ENCODE peak calls at places on chromosomes 7 and 10, in seven cellular contexts. One of them, this sample, is unnamed.

GRCh38 chr7:94396044-94396443 is 1.3 kb downstream of the COL1A2 start:
- DNase-seq in WTC11: no peak
- DNase-seq in A549: no peak
- DNase-seq in IMR-90: peak; percentile 74
- DNase-seq in SK-N-SH: no peak
- DNase-seq in K562: peak; percentile 27
- DNase-seq in HepG2: no peak
- DNase-seq in this sample: no peak

GRCh38 chr7:116315803-116316202 is 105.5 kb downstream of the TES start:
- DNase-seq in WTC11: no peak
- DNase-seq in A549: no peak
- DNase-seq in IMR-90: no peak
- DNase-seq in SK-N-SH: no peak
- DNase-seq in K562: no peak
- DNase-seq in HepG2: no peak
- DNase-seq in this sample: no peak

GRCh38 chr7:76514926-76515325 is 4.6 kb downstream of the UPK3B start:
- DNase-seq in WTC11: no peak
- DNase-seq in A549: no peak
- DNase-seq in IMR-90: no peak
- DNase-seq in SK-N-SH: peak; percentile 38
- DNase-seq in K562: peak; percentile 14
- DNase-seq in HepG2: no peak
- DNase-seq in this sample: no peak

GRCh38 chr10:74249865-74250264 is 98.8 kb downstream of the ADK start:
- DNase-seq in WTC11: no peak
- DNase-seq in A549: no peak
- DNase-seq in IMR-90: peak; percentile 62
- DNase-seq in SK-N-SH: no peak
- DNase-seq in K562: no peak
- DNase-seq in HepG2: no peak
- DNase-seq in this sample: no peak

GRCh38 chr7:47091141-47091540 is 490.8 kb downstream of the TNS3 start:
- DNase-seq in WTC11: no peak
- DNase-seq in A549: no peak
- DNase-seq in IMR-90: peak; percentile 25
- DNase-seq in SK-N-SH: no peak
- DNase-seq in K562: no peak
- DNase-seq in HepG2: no peak
- DNase-seq in this sample: no peak

GRCh38 chr7:155809332-155809946 is 2.8 kb downstream of the SHH start:
- DNase-seq in WTC11: no peak
- DNase-seq in A549: no peak
- DNase-seq in IMR-90: no peak
- DNase-seq in SK-N-SH: no peak
- DNase-seq in K562: no peak
- DNase-seq in HepG2: no peak
- DNase-seq in this sample: no peak

GRCh38 chr10:127997937-127998336 is 91.0 kb downstream of the PTPRE start:
- DNase-seq in WTC11: no peak
- DNase-seq in A549: no peak
- DNase-seq in IMR-90: no peak
- DNase-seq in SK-N-SH: peak; percentile 60
- DNase-seq in K562: no peak
- DNase-seq in HepG2: no peak
- DNase-seq in this sample: no peak

GRCh38 chr7:86469680-86470295 is 173.9 kb upstream of the GRM3 start:
- DNase-seq in WTC11: peak; percentile 73
- DNase-seq in A549: peak; percentile 78
- DNase-seq in IMR-90: peak; percentile 55
- DNase-seq in SK-N-SH: peak; percentile 57
- DNase-seq in K562: peak; percentile 59
- DNase-seq in HepG2: peak; percentile 70
- DNase-seq in this sample: peak; percentile 68

GRCh38 chr7:107179326-107180163 is 10.7 kb downstream of the HBP1 start:
- DNase-seq in WTC11: no peak
- DNase-seq in A549: peak; percentile 29
- DNase-seq in IMR-90: peak; percentile 43
- DNase-seq in SK-N-SH: no peak
- DNase-seq in K562: peak; percentile 27
- DNase-seq in HepG2: no peak
- DNase-seq in this sample: no peak

GRCh38 chr7:129771928-129772479 is 160.5 kb downstream of the NRF1 start:
- DNase-seq in WTC11: peak; percentile 51
- DNase-seq in A549: no peak
- DNase-seq in IMR-90: no peak
- DNase-seq in SK-N-SH: peak; percentile 41
- DNase-seq in K562: no peak
- DNase-seq in HepG2: no peak
- DNase-seq in this sample: no peak

GRCh38 chr7:27129729-27130539 is 623 bp downstream of the HOXA4 start:
- DNase-seq in WTC11: no peak
- DNase-seq in A549: no peak
- DNase-seq in IMR-90: no peak
- DNase-seq in SK-N-SH: no peak
- DNase-seq in K562: no peak
- DNase-seq in HepG2: peak; percentile 35
- DNase-seq in this sample: peak; percentile 59

GRCh38 chr10:43844236-43844635 is 195.6 kb upstream of the ZNF32 start:
- DNase-seq in WTC11: no peak
- DNase-seq in A549: no peak
- DNase-seq in IMR-90: no peak
- DNase-seq in SK-N-SH: no peak
- DNase-seq in K562: no peak
- DNase-seq in HepG2: no peak
- DNase-seq in this sample: no peak

GRCh38 chr10:118333871-118334270 is 8.3 kb downstream of the FAM204A start:
- DNase-seq in WTC11: no peak
- DNase-seq in A549: no peak
- DNase-seq in IMR-90: no peak
- DNase-seq in SK-N-SH: no peak
- DNase-seq in K562: no peak
- DNase-seq in HepG2: no peak
- DNase-seq in this sample: no peak

GRCh38 chr10:4763960-4764428 is 62.0 kb upstream of the AKR1E2 start:
- DNase-seq in WTC11: no peak
- DNase-seq in A549: no peak
- DNase-seq in IMR-90: peak; percentile 87
- DNase-seq in SK-N-SH: no peak
- DNase-seq in K562: no peak
- DNase-seq in HepG2: no peak
- DNase-seq in this sample: no peak

GRCh38 chr10:124462348-124462695 is 699 bp downstream of the LHPP start:
- DNase-seq in WTC11: no peak
- DNase-seq in A549: no peak
- DNase-seq in IMR-90: no peak
- DNase-seq in SK-N-SH: no peak
- DNase-seq in K562: no peak
- DNase-seq in HepG2: no peak
- DNase-seq in this sample: no peak

GRCh38 chr7:157079116-157079515 is 59.6 kb upstream of the UBE3C start:
- DNase-seq in WTC11: no peak
- DNase-seq in A549: no peak
- DNase-seq in IMR-90: no peak
- DNase-seq in SK-N-SH: no peak
- DNase-seq in K562: no peak
- DNase-seq in HepG2: no peak
- DNase-seq in this sample: no peak

GRCh38 chr7:131026297-131027003 is 292.4 kb upstream of the KLF14 start:
- DNase-seq in WTC11: no peak
- DNase-seq in A549: no peak
- DNase-seq in IMR-90: peak; percentile 77
- DNase-seq in SK-N-SH: no peak
- DNase-seq in K562: no peak
- DNase-seq in HepG2: no peak
- DNase-seq in this sample: no peak

GRCh38 chr7:2719007-2719406 is 31.0 kb downstream of the AMZ1 start:
- DNase-seq in WTC11: peak; percentile 74
- DNase-seq in A549: peak; percentile 31
- DNase-seq in IMR-90: no peak
- DNase-seq in SK-N-SH: peak; percentile 89
- DNase-seq in K562: peak; percentile 66
- DNase-seq in HepG2: no peak
- DNase-seq in this sample: peak; percentile 29

GRCh38 chr7:25857376-25858067 is 294.5 kb upstream of the NFE2L3 start:
- DNase-seq in WTC11: peak; percentile 56
- DNase-seq in A549: peak; percentile 61
- DNase-seq in IMR-90: peak; percentile 55
- DNase-seq in SK-N-SH: peak; percentile 36
- DNase-seq in K562: peak; percentile 23
- DNase-seq in HepG2: no peak
- DNase-seq in this sample: no peak

GRCh38 chr7:140159487-140159886 is 17.3 kb downstream of the KDM7A start:
- DNase-seq in WTC11: no peak
- DNase-seq in A549: no peak
- DNase-seq in IMR-90: peak; percentile 38
- DNase-seq in SK-N-SH: peak; percentile 28
- DNase-seq in K562: no peak
- DNase-seq in HepG2: no peak
- DNase-seq in this sample: no peak

GRCh38 chr7:15561840-15562239 is at the start of gene AGMO:
- DNase-seq in WTC11: no peak
- DNase-seq in A549: peak; percentile 63
- DNase-seq in IMR-90: no peak
- DNase-seq in SK-N-SH: no peak
- DNase-seq in K562: no peak
- DNase-seq in HepG2: peak; percentile 39
- DNase-seq in this sample: no peak

GRCh38 chr7:502296-502695 is 17.4 kb downstream of the PDGFA start:
- DNase-seq in WTC11: no peak
- DNase-seq in A549: no peak
- DNase-seq in IMR-90: no peak
- DNase-seq in SK-N-SH: no peak
- DNase-seq in K562: no peak
- DNase-seq in HepG2: no peak
- DNase-seq in this sample: no peak

GRCh38 chr7:121205777-121206176 is 123.0 kb upstream of the WNT16 start:
- DNase-seq in WTC11: no peak
- DNase-seq in A549: no peak
- DNase-seq in IMR-90: no peak
- DNase-seq in SK-N-SH: no peak
- DNase-seq in K562: no peak
- DNase-seq in HepG2: no peak
- DNase-seq in this sample: no peak

GRCh38 chr7:64630496-64630895 is 35.4 kb upstream of the ZNF107 start:
- DNase-seq in WTC11: no peak
- DNase-seq in A549: peak; percentile 22
- DNase-seq in IMR-90: peak; percentile 15
- DNase-seq in SK-N-SH: peak; percentile 47
- DNase-seq in K562: peak; percentile 49
- DNase-seq in HepG2: peak; percentile 80
- DNase-seq in this sample: no peak
- TF ChIP-seq USF2 in WTC11: no peak
- TF ChIP-seq USF2 in A549: no peak
- TF ChIP-seq USF2 in IMR-90: no peak
- TF ChIP-seq USF2 in SK-N-SH: no peak
- TF ChIP-seq USF2 in K562: no peak
- TF ChIP-seq USF2 in HepG2: no peak
- TF ChIP-seq USF2 in this sample: no peak

DNA sequence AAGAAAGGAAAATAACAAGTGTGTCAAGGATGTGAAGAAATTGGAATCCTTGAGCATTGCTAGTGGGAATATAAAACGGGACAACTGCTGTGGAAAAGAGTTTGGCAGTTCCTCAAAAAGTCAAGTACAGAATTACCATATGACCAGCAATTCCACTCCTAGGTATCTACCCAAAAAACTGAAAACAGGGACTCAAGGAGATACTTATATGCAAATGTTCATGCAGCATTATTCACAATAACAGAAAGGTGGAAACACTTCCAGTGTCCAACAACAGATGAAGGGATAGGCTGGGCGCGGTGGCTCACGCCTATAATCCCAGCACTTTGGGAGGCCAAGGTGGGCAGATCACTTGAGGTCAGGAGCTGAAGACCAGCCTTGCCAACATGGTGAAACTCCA is 33.5 kb downstream of the HSPA12A start:
- DNase-seq in WTC11: no peak
- DNase-seq in A549: no peak
- DNase-seq in IMR-90: no peak
- DNase-seq in SK-N-SH: no peak
- DNase-seq in K562: no peak
- DNase-seq in HepG2: no peak
- DNase-seq in this sample: no peak
- TF ChIP-seq USF2 in WTC11: no peak
- TF ChIP-seq USF2 in A549: no peak
- TF ChIP-seq USF2 in IMR-90: no peak
- TF ChIP-seq USF2 in SK-N-SH: no peak
- TF ChIP-seq USF2 in K562: no peak
- TF ChIP-seq USF2 in HepG2: no peak
- TF ChIP-seq USF2 in this sample: no peak

DNA sequence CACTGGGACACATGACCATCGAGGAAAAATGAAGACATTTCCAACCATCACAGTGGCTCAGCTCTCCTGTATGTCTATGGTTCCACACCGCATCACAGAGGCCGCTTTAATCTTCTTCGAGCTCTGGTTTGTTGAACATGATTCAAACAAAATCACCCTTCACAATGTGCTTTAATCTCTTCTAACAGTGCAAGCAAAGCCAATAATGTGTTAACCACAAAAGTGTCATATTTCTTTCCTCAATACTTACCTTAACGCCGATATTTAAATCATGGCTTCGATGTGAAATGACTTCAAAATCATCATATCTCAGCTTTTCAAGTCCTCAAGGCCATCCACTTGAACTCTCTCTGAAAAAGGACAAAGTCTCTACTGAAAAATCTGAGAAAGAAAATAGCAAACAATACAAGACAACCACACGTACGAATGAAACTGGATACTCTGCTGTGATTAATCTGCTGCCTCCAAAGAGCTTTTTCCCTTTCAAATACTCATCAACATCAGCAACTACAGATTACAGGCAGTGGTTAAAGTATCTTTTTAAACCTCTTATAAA is 23.0 kb upstream of the SVIL start:
- DNase-seq in WTC11: no peak
- DNase-seq in A549: no peak
- DNase-seq in IMR-90: no peak
- DNase-seq in SK-N-SH: no peak
- DNase-seq in K562: no peak
- DNase-seq in HepG2: no peak
- DNase-seq in this sample: no peak
- TF ChIP-seq USF2 in WTC11: no peak
- TF ChIP-seq USF2 in A549: no peak
- TF ChIP-seq USF2 in IMR-90: no peak
- TF ChIP-seq USF2 in SK-N-SH: no peak
- TF ChIP-seq USF2 in K562: no peak
- TF ChIP-seq USF2 in HepG2: no peak
- TF ChIP-seq USF2 in this sample: no peak

DNA sequence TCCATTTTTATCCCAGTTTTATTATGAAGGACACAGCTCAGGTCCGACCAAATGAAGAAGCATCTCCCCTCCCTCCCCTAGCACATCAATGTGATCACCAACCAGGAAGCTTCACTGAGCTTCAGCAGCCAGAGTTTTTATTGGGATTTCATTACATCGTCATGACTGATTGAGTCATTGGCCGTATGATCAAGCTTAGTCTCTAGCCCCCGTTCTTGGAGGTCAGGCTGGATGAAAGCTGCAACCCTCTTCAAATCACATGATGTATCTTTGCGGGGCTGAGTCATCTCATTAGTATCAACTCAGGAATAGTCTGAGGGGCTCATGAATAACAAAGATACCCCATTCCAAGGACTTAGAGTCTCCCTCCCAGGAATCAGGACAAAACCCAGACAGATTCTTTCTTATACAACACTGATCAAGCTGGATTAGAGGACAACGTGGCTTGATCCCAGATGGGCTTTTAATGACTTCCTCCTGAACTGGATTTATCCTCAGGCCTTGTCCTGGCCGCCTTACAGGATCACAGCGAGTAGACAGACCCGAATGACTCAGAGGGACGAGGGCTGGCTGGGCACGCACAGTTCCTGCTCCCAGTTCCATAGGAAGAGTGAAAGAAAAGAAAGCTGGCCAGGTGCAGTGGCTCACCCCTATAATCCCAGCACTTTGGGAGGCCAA is 14.5 kb downstream of the LIMK1 start:
- DNase-seq in WTC11: no peak
- DNase-seq in A549: peak; percentile 30
- DNase-seq in IMR-90: peak; percentile 96
- DNase-seq in SK-N-SH: peak; percentile 67
- DNase-seq in K562: no peak
- DNase-seq in HepG2: no peak
- DNase-seq in this sample: no peak
- TF ChIP-seq USF2 in WTC11: no peak
- TF ChIP-seq USF2 in A549: no peak
- TF ChIP-seq USF2 in IMR-90: peak; percentile 74
- TF ChIP-seq USF2 in SK-N-SH: no peak
- TF ChIP-seq USF2 in K562: no peak
- TF ChIP-seq USF2 in HepG2: no peak
- TF ChIP-seq USF2 in this sample: no peak

This sample was measured in H1.